ENCODE peak calls at places on chromosomes 13 and 19, in ten cellular contexts. O is tibial artery, R is lower leg skin, N is OCI-LY7, A is psoas muscle, S is epithelial cell of proximal tubule, C is fibroblast of lung, Z is astrocyte, L is DND-41, K is tibial nerve. H is an unnamed sample.

GRCh38 chr19:48444933-48445194 is 919 bp upstream of the GRWD1 start:
- DNase-seq in O (no peak), R (no peak), N (no peak), A (no peak), S (no peak), C (no peak), Z (no peak), L (no peak), K (no peak), H (no peak)

GRCh38 chr13:26867451-26868067 is 107.0 kb upstream of the GPR12 start:
- DNase-seq in O (no peak), R (no peak), N (peak; percentile 13), A (no peak), S (no peak), C (peak; percentile 17), Z (peak; percentile 10), L (peak; percentile 62), K (no peak), H (no peak)

GRCh38 chr13:81540777-81541176 is 1199.9 kb upstream of the SPRY2 start:
- DNase-seq in O (no peak), R (no peak), N (no peak), A (no peak), S (no peak), C (no peak), Z (no peak), L (no peak), K (no peak), H (no peak)

GRCh38 chr13:47499358-47500150 is 501.5 kb downstream of the SUCLA2 start:
- DNase-seq in O (no peak), R (no peak), N (no peak), A (no peak), S (peak; percentile 36), C (peak; percentile 88), Z (peak; percentile 85), L (no peak), K (no peak), H (no peak)

GRCh38 chr19:56595548-56595899 is 422 bp downstream of the ZNF71 start:
- DNase-seq in O (no peak), R (no peak), N (no peak), A (no peak), S (peak; percentile 10), C (peak; percentile 19), Z (peak; percentile 28), L (peak; percentile 7), K (no peak), H (no peak)

GRCh38 chr19:8367327-8368001 is 3.5 kb downstream of the ANGPTL4 start:
- DNase-seq in O (peak; percentile 73), R (peak; percentile 75), N (no peak), A (peak; percentile 96), S (no peak), C (peak; percentile 93), Z (peak; percentile 89), L (no peak), K (peak; percentile 80), H (no peak)

GRCh38 chr19:51687791-51688664 is 5.1 kb upstream of the SPACA6 start:
- DNase-seq in O (peak; percentile 68), R (no peak), N (no peak), A (peak; percentile 72), S (no peak), C (peak; percentile 60), Z (peak; percentile 45), L (no peak), K (peak; percentile 63), H (no peak)

GRCh38 chr19:10533656-10534386 is 9.9 kb upstream of the ATG4D start:
- DNase-seq in O (no peak), R (no peak), N (no peak), A (no peak), S (no peak), C (peak; percentile 92), Z (peak; percentile 93), L (no peak), K (no peak), H (no peak)

GRCh38 chr13:103303078-103303651 is 236.9 kb upstream of the SLC10A2 start:
- DNase-seq in O (no peak), R (no peak), N (no peak), A (no peak), S (no peak), C (no peak), Z (no peak), L (no peak), K (no peak), H (no peak)

GRCh38 chr13:103297083-103297482 is 230.9 kb upstream of the SLC10A2 start:
- DNase-seq in O (no peak), R (no peak), N (no peak), A (no peak), S (no peak), C (no peak), Z (no peak), L (no peak), K (no peak), H (no peak)

DNA sequence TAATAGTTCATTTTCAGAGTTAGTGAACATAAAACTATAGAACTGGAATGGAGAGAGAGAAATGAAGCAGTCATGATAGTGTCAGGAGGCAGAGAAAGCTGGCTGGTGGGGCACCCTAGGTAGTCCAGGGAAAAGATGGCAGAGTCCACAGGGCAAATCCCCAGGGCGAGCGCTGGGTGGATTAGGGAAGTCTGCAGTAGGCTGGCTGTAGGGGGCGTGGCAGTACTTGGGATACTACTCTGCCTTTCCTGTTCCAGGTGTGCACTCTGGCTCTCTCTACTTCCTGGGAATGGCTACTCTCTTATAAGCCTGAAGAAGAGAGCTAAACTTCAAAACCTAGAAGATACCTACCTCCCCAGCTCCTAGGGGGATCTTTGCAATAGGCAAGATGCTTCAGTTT is 232.9 kb upstream of the SLC10A2 start:
- DNase-seq in O (no peak), R (no peak), N (no peak), A (no peak), S (no peak), C (no peak), Z (no peak), L (no peak), K (no peak), H (no peak)
- H3K4me3 ChIP-seq in O (no peak overlapping the region), R (no peak overlapping the region), N (no peak overlapping the region), A (no peak overlapping the region), S (no peak overlapping the region), C (no peak overlapping the region), Z (no peak overlapping the region), L (no peak overlapping the region), K (no peak overlapping the region), H (no peak overlapping the region)

GRCh38 chr13:113349491-113349890 is 14.4 kb downstream of the GRTP1 start:
- DNase-seq in O (no peak), R (no peak), N (no peak), A (no peak), S (no peak), C (no peak), Z (no peak), L (no peak), K (no peak), H (no peak)

GRCh38 chr13:113350938-113351335 is 13.0 kb downstream of the GRTP1 start:
- DNase-seq in O (no peak), R (no peak), N (no peak), A (no peak), S (no peak), C (no peak), Z (no peak), L (no peak), K (no peak), H (no peak)

GRCh38 chr13:113353254-113353653 is 10.7 kb downstream of the GRTP1 start:
- DNase-seq in O (no peak), R (no peak), N (no peak), A (no peak), S (no peak), C (no peak), Z (no peak), L (no peak), K (no peak), H (no peak)

GRCh38 chr13:113350065-113350937 is 13.6 kb downstream of the GRTP1 start:
- DNase-seq in O (no peak), R (no peak), N (peak; percentile 13), A (no peak), S (no peak), C (no peak), Z (no peak), L (no peak), K (no peak), H (no peak)

GRCh38 chr13:113351514-113352026 is 12.4 kb downstream of the GRTP1 start:
- DNase-seq in O (no peak), R (no peak), N (no peak), A (no peak), S (no peak), C (no peak), Z (no peak), L (no peak), K (no peak), H (no peak)
- TF ChIP-seq CTCF in O (no peak), R (no peak), N (no peak), A (no peak), S (no peak), C (no peak), Z (no peak), L (no peak), K (no peak), H (no peak)

DNA sequence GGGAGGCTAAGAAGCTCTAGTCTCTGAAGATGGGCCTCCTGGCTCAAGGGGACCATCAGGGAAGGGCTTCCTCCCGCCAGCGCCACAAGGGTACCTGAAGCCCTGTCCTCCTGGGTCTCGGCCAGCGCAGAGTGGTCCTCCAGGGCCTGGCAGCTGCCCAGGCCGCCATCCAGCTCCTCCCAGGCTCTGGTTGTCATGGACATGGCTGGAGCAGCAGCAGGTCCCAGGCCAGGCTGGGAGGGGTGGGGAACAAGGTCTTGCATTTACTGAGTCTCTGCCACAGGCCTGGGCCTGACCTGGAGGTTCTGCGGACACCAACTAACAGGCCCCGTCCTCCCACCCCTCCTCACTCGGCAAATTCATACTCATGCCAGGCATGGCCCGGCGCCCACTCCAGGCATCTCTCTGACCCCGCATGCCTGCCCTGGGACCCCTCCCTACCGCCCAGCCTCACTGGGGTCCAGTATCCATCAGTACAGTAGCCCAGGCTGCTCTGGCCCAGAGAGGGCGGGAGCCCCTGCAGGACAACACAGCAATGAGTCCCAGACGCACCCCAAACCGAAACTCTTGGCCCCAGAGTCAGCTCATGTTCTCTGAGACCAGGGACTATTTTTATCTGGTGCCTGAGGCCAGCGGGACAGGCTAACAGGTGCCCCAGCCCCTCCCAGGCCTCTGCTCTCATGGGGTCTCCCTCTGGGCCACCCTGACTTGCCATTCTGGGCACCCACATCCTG is 938 bp downstream of the JSRP1 start:
- DNase-seq in O (no peak), R (no peak), N (no peak), A (no peak), S (no peak), C (no peak), Z (no peak), L (no peak), K (no peak), H (no peak)
- H3K4me3 ChIP-seq in O (no peak overlapping the region), R (no peak overlapping the region), N (no peak overlapping the region), A (peak overlapping the region; percentile 72), S (no peak overlapping the region), C (no peak overlapping the region), Z (no peak overlapping the region), L (no peak overlapping the region), K (no peak overlapping the region), H (peak overlapping the region; percentile 52)

DNA sequence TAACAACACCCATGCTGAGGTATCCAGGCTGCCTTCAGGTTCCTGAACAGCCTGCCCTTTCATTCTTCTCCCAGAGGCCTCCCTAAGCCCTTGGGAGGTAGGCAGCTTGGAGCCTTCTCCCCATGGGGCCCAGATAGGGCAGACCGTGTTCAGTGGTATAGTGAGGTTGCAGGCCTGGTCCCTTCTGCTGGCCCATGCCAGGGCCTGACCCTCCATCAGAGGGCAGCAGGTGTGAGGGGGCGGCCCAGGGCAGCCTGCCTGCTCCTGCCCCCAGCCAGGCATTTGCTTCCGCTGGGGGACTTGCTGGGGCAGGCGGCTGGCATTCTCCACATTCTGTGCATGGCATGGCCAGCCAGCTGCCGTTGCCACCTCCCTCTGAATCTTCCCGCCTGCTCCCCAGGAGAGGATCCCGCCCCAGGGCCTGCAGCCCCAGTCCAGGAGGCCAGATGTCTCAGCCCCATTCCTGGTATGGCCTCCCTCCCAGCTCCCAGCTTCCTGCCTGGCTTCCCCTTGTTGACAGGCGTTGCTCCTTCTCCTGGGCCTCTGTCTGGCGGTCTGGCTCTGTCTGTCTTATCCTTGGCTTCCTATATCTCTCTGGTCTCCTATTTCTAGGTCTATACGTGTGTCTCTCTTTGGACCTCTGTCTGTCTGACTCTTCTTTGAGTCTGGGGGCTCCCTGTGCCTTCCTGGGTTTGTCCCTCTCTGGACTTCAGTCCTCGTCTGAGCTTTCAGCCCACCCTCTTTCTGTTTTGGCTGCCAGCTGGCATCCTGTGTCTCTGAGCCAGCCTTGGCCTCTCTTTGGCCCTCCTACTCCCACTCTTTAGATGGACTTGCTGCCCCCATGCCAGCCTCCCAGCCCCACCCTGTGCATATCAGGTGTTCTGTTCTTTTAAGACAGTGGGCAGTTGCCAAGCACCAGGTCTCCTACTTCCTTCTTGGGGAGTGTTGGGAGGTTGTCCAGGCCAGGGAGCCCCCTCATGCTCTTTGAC is 9.1 kb downstream of the CIC start:
- DNase-seq in O (no peak), R (no peak), N (no peak), A (no peak), S (no peak), C (peak; percentile 30), Z (no peak), L (no peak), K (no peak), H (peak; percentile 2)
- TF ChIP-seq CTCF in O (no peak), R (no peak), N (no peak), A (no peak), S (no peak), C (no peak), Z (no peak), L (no peak), K (no peak), H (no peak)

H was measured in GM06990.